ENCODE peak calls at places on chromosomes 4 and X, in five cellular contexts. I is neuronal stem cell, G is H9, T is H1, B is trophoblast cell. L is an unnamed sample.

GRCh38 chrX:133986008-133986683 is 752 bp upstream of the GPC3 start:
- DNase-seq in I (no peak), G (no peak), T (peak), B (no peak), L (no peak)

GRCh38 chr4:100986360-100986868 is 360.9 kb downstream of the PPP3CA start:
- DNase-seq in I (peak), G (peak), T (peak), B (no peak), L (peak)

GRCh38 chr4:76705497-76705896 is 192.4 kb downstream of the SOWAHB start:
- DNase-seq in I (no peak), G (no peak), T (no peak), B (no peak), L (peak)

GRCh38 chr4:141849778-141850177 is 213.4 kb downstream of the IL15 start:
- DNase-seq in I (no peak), G (no peak), T (no peak), B (no peak), L (no peak)

GRCh38 chrX:73916489-73916888 is 353.5 kb downstream of the CHIC1 start:
- DNase-seq in I (no peak), G (no peak), T (no peak), B (no peak), L (no peak)

GRCh38 chr4:87419578-87420249 is 2.7 kb upstream of the NUDT9 start:
- DNase-seq in I (no peak), G (no peak), T (no peak), B (no peak), L (peak)

GRCh38 chrX:129659861-129660260 is 5.1 kb upstream of the APLN start:
- DNase-seq in I (no peak), G (no peak), T (no peak), B (no peak), L (no peak)

GRCh38 chrX:129759576-129760061 is 20.1 kb upstream of the SASH3 start:
- DNase-seq in I (no peak), G (no peak), T (no peak), B (peak), L (peak)

GRCh38 chr4:40316782-40317635 is 18.1 kb upstream of the CHRNA9 start:
- DNase-seq in I (peak), G (peak), T (peak), B (peak), L (peak)

GRCh38 chrX:70907900-70908299 is 611 bp downstream of the TEX11 start:
- DNase-seq in I (no peak), G (peak), T (no peak), B (no peak), L (no peak)

GRCh38 chr4:38674206-38675144 is 10.5 kb downstream of the KLF3 start:
- DNase-seq in I (no peak), G (no peak), T (no peak), B (no peak), L (peak)

GRCh38 chr4:84493092-84493850 is 5.8 kb downstream of the NKX6-1 start:
- DNase-seq in I (no peak), G (peak), T (peak), B (no peak), L (peak)

GRCh38 chrX:139965421-139965820 is at the start of gene CXorf66:
- DNase-seq in I (no peak), G (no peak), T (no peak), B (no peak), L (no peak)

GRCh38 chrX:21778236-21778635 is 20.3 kb upstream of the SMPX start:
- DNase-seq in I (no peak), G (no peak), T (no peak), B (peak), L (no peak)

GRCh38 chr4:26015133-26015651 is 101.2 kb downstream of the SMIM20 start:
- DNase-seq in I (no peak), G (no peak), T (no peak), B (no peak), L (peak)

GRCh38 chr4:8851321-8852117 is 20.1 kb downstream of the HMX1 start:
- DNase-seq in I (no peak), G (no peak), T (no peak), B (no peak), L (no peak)

GRCh38 chr4:55947912-55948725 is 626 bp upstream of the CEP135 start:
- DNase-seq in I (no peak), G (no peak), T (no peak), B (peak), L (peak)

GRCh38 chrX:18426004-18426320 is 554 bp downstream of the CDKL5 start:
- DNase-seq in I (no peak), G (no peak), T (no peak), B (no peak), L (no peak)

GRCh38 chr4:6834867-6835266 is 52.3 kb downstream of the KIAA0232 start:
- DNase-seq in I (no peak), G (no peak), T (no peak), B (peak), L (peak)

GRCh38 chrX:74514384-74514783 is 93.1 kb downstream of the SLC16A2 start:
- DNase-seq in I (no peak), G (no peak), T (no peak), B (no peak), L (no peak)

GRCh38 chrX:50067435-50068292 is 133.1 kb downstream of the AKAP4 start:
- DNase-seq in I (peak), G (peak), T (peak), B (peak), L (peak)

GRCh38 chr4:156948133-156948532 is 23.5 kb downstream of the PDGFC start:
- DNase-seq in I (no peak), G (no peak), T (no peak), B (no peak), L (no peak)
- H2BK12ac ChIP-seq in I (no peak), G (no peak), T (no peak), B (no peak), L (no peak)

GRCh38 chr4:24642941-24643628 is 58.7 kb upstream of the DHX15 start:
- DNase-seq in I (no peak), G (no peak), T (no peak), B (peak), L (peak)
- H3K14ac ChIP-seq in I (no peak), G (no peak), T (no peak), B (no peak), L (no peak)

GRCh38 chr4:146073517-146073916 is 102.0 kb upstream of the LSM6 start:
- DNase-seq in I (no peak), G (no peak), T (no peak), B (no peak), L (no peak)

GRCh38 chr4:146072381-146072780 is 103.1 kb upstream of the LSM6 start:
- DNase-seq in I (no peak), G (no peak), T (no peak), B (no peak), L (peak)

DNA sequence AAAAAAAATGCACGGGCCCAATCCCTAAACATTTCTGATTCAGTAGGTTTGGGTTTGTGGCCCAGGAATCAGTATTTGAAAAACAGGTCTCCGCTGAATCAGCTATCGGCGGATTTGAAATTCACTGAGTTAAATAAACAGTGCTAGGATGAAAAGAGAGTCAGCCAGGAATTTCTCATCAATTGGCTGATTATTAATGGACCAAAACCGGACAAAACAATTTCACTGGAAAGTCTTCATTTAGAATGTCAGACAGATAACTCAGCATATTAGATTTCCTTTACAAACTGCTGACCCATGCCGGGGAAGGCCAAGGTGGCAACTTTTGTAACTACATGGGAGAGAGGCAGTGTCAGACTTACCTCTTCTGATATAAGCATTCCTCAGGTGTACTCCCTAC is 99.4 kb upstream of the LSM6 start:
- DNase-seq in I (no peak), G (no peak), T (no peak), B (no peak), L (no peak)
- H2BK12ac ChIP-seq in I (no peak), G (no peak), T (no peak), B (no peak), L (no peak)

GRCh38 chr4:78567502-78568075 is 16.0 kb downstream of the ANXA3 start:
- DNase-seq in I (no peak), G (no peak), T (no peak), B (peak), L (no peak)

GRCh38 chr4:78565971-78566372 is 14.4 kb downstream of the ANXA3 start:
- DNase-seq in I (no peak), G (no peak), T (no peak), B (peak), L (peak)

GRCh38 chr4:78568640-78569261 is 17.2 kb downstream of the ANXA3 start:
- DNase-seq in I (no peak), G (no peak), T (no peak), B (no peak), L (no peak)

GRCh38 chr4:78569291-78569821 is 17.8 kb downstream of the ANXA3 start:
- DNase-seq in I (no peak), G (no peak), T (no peak), B (peak), L (peak)

GRCh38 chr4:78566834-78567501 is 15.4 kb downstream of the ANXA3 start:
- DNase-seq in I (no peak), G (no peak), T (no peak), B (no peak), L (no peak)
- H3K14ac ChIP-seq in I (no peak), G (no peak), T (no peak), B (peak), L (peak)

GRCh38 chrX:15812212-15812938 is 22.1 kb downstream of the ZRSR2 start:
- DNase-seq in I (no peak), G (no peak), T (no peak), B (no peak), L (no peak)
- H2BK12ac ChIP-seq in I (no peak), G (no peak), T (no peak), B (no peak), L (no peak)